ENCODE peak calls at places on chromosomes 4 and X, in five cellular contexts. One of them, this sample, is unnamed.

GRCh38 chrX:107729558-107730297 is 45.9 kb downstream of the TSC22D3 start:
- DNase-seq in foreskin keratinocyte: no peak
- DNase-seq in lung: no peak
- DNase-seq in epithelial cell of proximal tubule: no peak
- DNase-seq in H9: peak; percentile 75
- DNase-seq in this sample: peak; percentile 30

GRCh38 chr4:138414202-138414601 is 172.1 kb upstream of the SLC7A11 start:
- DNase-seq in epithelial cell of proximal tubule: no peak
- DNase-seq in lung: no peak
- DNase-seq in foreskin keratinocyte: no peak
- DNase-seq in H9: no peak
- DNase-seq in this sample: no peak

GRCh38 chr4:83510442-83510841 is 25.5 kb upstream of the GPAT3 start:
- DNase-seq in epithelial cell of proximal tubule: no peak
- DNase-seq in H9: no peak
- DNase-seq in foreskin keratinocyte: no peak
- DNase-seq in lung: no peak
- DNase-seq in this sample: no peak

GRCh38 chr4:73248416-73248815 is 10.2 kb downstream of the ANKRD17 start:
- DNase-seq in H9: no peak
- DNase-seq in epithelial cell of proximal tubule: no peak
- DNase-seq in lung: no peak
- DNase-seq in foreskin keratinocyte: no peak
- DNase-seq in this sample: no peak

GRCh38 chrX:53831662-53832635 is 145.4 kb upstream of the HUWE1 start:
- DNase-seq in epithelial cell of proximal tubule: peak; percentile 0
- DNase-seq in foreskin keratinocyte: peak; percentile 3
- DNase-seq in H9: peak; percentile 58
- DNase-seq in lung: no peak
- DNase-seq in this sample: peak; percentile 48

GRCh38 chr4:110059556-110060191 is 138.7 kb downstream of the ELOVL6 start:
- DNase-seq in lung: no peak
- DNase-seq in foreskin keratinocyte: no peak
- DNase-seq in H9: no peak
- DNase-seq in epithelial cell of proximal tubule: no peak
- DNase-seq in this sample: peak; percentile 33

GRCh38 chr4:57122959-57123358 is 12.8 kb upstream of the IGFBP7 start:
- DNase-seq in H9: no peak
- DNase-seq in lung: no peak
- DNase-seq in epithelial cell of proximal tubule: no peak
- DNase-seq in foreskin keratinocyte: no peak
- DNase-seq in this sample: no peak

GRCh38 chr4:82123934-82124333 is 249.9 kb downstream of the HNRNPD start:
- DNase-seq in foreskin keratinocyte: no peak
- DNase-seq in epithelial cell of proximal tubule: no peak
- DNase-seq in lung: no peak
- DNase-seq in H9: no peak
- DNase-seq in this sample: no peak

GRCh38 chr4:1447676-1448588 is 41.7 kb upstream of the NKX1-1 start:
- DNase-seq in lung: no peak
- DNase-seq in epithelial cell of proximal tubule: no peak
- DNase-seq in H9: no peak
- DNase-seq in foreskin keratinocyte: no peak
- DNase-seq in this sample: no peak

GRCh38 chrX:120452131-120452530 is 17.0 kb downstream of the LAMP2 start:
- DNase-seq in foreskin keratinocyte: no peak
- DNase-seq in H9: peak; percentile 27
- DNase-seq in epithelial cell of proximal tubule: no peak
- DNase-seq in lung: no peak
- DNase-seq in this sample: peak; percentile 7

GRCh38 chr4:119170195-119170594 is 34.6 kb downstream of the MYOZ2 start:
- DNase-seq in epithelial cell of proximal tubule: no peak
- DNase-seq in H9: no peak
- DNase-seq in foreskin keratinocyte: no peak
- DNase-seq in lung: no peak
- DNase-seq in this sample: no peak
- TF ChIP-seq CTCF in epithelial cell of proximal tubule: no peak
- TF ChIP-seq CTCF in H9: peak; percentile 26
- TF ChIP-seq CTCF in foreskin keratinocyte: peak; percentile 14
- TF ChIP-seq CTCF in lung: no peak
- TF ChIP-seq CTCF in this sample: no peak

GRCh38 chrX:150766351-150767044 is 73.3 kb downstream of the MTMR1 start:
- DNase-seq in H9: peak; percentile 54
- DNase-seq in lung: no peak
- DNase-seq in epithelial cell of proximal tubule: no peak
- DNase-seq in foreskin keratinocyte: no peak
- DNase-seq in this sample: no peak
- TF ChIP-seq CTCF in H9: peak; percentile 43
- TF ChIP-seq CTCF in lung: no peak
- TF ChIP-seq CTCF in epithelial cell of proximal tubule: no peak
- TF ChIP-seq CTCF in foreskin keratinocyte: peak; percentile 31
- TF ChIP-seq CTCF in this sample: no peak

DNA sequence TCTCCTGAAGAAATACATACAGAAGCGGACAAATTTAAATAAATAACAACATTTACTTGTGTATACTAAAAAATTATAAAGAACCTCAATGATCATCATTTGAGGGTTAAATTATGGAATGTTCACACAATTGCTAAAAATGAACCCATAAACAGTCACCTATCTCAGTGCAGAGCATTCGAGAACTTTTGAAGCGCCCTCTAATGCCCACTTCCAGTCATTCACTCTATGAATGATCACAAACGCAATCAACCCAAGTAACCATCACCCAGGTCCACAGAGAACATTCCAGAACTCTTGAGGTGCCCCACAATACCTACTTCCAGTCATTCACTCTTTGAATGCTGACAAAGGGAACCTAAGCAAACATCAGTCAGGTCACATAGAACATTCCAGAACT is 103.5 kb upstream of the PLAC1 start:
- DNase-seq in foreskin keratinocyte: no peak
- DNase-seq in epithelial cell of proximal tubule: no peak
- DNase-seq in lung: no peak
- DNase-seq in H9: no peak
- DNase-seq in this sample: peak; percentile 4
- TF ChIP-seq CTCF in foreskin keratinocyte: peak; percentile 45
- TF ChIP-seq CTCF in epithelial cell of proximal tubule: peak; percentile 59
- TF ChIP-seq CTCF in lung: no peak
- TF ChIP-seq CTCF in H9: peak; percentile 56
- TF ChIP-seq CTCF in this sample: peak; percentile 31

GRCh38 chrX:68842351-68842750 is 13.5 kb downstream of the EFNB1 start:
- DNase-seq in epithelial cell of proximal tubule: no peak
- DNase-seq in H9: no peak
- DNase-seq in lung: no peak
- DNase-seq in foreskin keratinocyte: no peak
- DNase-seq in this sample: no peak

GRCh38 chrX:68841251-68842049 is 12.6 kb downstream of the EFNB1 start:
- DNase-seq in lung: no peak
- DNase-seq in H9: no peak
- DNase-seq in epithelial cell of proximal tubule: no peak
- DNase-seq in foreskin keratinocyte: no peak
- DNase-seq in this sample: no peak

GRCh38 chrX:68843992-68844391 is 15.2 kb downstream of the EFNB1 start:
- DNase-seq in foreskin keratinocyte: peak; percentile 55
- DNase-seq in H9: no peak
- DNase-seq in lung: no peak
- DNase-seq in epithelial cell of proximal tubule: no peak
- DNase-seq in this sample: no peak

GRCh38 chrX:68840256-68840655 is 11.4 kb downstream of the EFNB1 start:
- DNase-seq in H9: no peak
- DNase-seq in epithelial cell of proximal tubule: no peak
- DNase-seq in lung: no peak
- DNase-seq in foreskin keratinocyte: no peak
- DNase-seq in this sample: no peak

DNA sequence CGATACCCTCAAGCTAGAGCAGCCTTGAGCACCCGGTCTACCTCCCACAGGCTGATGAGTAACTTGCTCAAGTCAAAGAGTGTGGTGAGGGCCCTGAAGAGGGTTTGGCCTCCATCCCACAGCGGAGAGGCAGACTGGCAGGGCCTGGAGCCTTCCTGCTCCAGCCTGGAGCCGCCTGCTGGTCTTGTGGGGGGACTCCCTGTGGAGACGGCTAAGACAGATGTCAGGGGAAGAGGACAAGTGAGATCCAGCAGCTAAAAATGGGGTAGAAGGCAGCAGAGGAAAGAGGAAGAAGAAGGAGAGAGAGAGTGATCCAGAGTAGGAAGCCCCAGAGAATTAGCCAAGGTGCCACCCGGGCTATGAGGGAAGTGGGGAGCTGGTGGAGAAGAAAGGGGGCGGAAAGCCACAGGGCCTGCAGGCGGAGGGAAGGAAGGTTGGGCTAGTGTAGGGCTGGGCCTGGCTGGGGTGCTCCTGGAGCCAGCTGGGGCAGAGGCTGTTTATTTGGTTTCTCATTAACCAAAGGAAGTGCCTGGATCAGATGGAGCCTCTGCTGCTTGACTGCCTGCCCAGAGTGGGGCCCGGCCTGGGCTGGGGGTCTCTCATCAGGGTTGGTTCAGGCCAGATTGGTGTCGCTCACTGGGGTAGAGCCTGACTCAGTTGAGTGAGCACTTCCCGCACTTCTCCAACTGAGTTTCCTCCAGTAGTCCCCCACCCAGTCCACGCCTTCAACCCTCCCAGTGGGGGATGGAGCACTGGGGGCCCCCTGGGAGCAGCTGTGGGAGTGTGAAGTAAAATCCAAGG is 14.2 kb downstream of the EFNB1 start:
- DNase-seq in lung: no peak
- DNase-seq in epithelial cell of proximal tubule: no peak
- DNase-seq in H9: no peak
- DNase-seq in foreskin keratinocyte: no peak
- DNase-seq in this sample: no peak
- TF ChIP-seq CTCF in lung: no peak
- TF ChIP-seq CTCF in epithelial cell of proximal tubule: peak; percentile 28
- TF ChIP-seq CTCF in H9: no peak
- TF ChIP-seq CTCF in foreskin keratinocyte: peak; percentile 33
- TF ChIP-seq CTCF in this sample: no peak

DNA sequence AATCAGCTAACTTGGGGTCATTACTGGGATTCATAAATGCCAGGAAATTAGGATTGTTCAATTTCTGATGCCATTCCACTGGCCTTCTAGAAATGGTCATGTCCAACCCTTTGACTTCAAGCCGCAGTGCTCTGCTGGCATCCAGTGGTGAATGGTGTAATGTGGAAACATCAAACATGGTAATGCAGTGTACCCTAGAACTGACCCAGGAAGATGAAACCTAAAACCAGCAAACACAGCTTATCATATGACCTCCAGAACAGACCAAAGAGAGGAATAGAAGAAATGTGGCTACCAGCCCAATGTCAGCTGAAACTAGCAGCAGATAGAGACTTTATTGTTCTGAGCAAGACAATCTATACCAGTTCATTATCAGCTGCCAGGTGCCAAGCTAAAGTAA is 13.8 kb downstream of the CXCL13 start:
- DNase-seq in epithelial cell of proximal tubule: no peak
- DNase-seq in foreskin keratinocyte: no peak
- DNase-seq in lung: no peak
- DNase-seq in H9: no peak
- DNase-seq in this sample: no peak
- TF ChIP-seq CTCF in epithelial cell of proximal tubule: no peak
- TF ChIP-seq CTCF in foreskin keratinocyte: peak; percentile 5
- TF ChIP-seq CTCF in lung: no peak
- TF ChIP-seq CTCF in H9: no peak
- TF ChIP-seq CTCF in this sample: no peak

GRCh38 chrX:131783555-131784338 is 239.4 kb upstream of the STK26 start:
- DNase-seq in H9: no peak
- DNase-seq in foreskin keratinocyte: no peak
- DNase-seq in lung: peak; percentile 85
- DNase-seq in epithelial cell of proximal tubule: no peak
- DNase-seq in this sample: no peak

GRCh38 chrX:131779313-131779712 is 235.4 kb downstream of the OR13H1 start:
- DNase-seq in lung: no peak
- DNase-seq in H9: no peak
- DNase-seq in epithelial cell of proximal tubule: no peak
- DNase-seq in foreskin keratinocyte: no peak
- DNase-seq in this sample: no peak

GRCh38 chrX:131778269-131779218 is 234.7 kb downstream of the OR13H1 start:
- DNase-seq in lung: peak; percentile 80
- DNase-seq in foreskin keratinocyte: no peak
- DNase-seq in epithelial cell of proximal tubule: no peak
- DNase-seq in H9: no peak
- DNase-seq in this sample: no peak
- TF ChIP-seq CTCF in lung: no peak
- TF ChIP-seq CTCF in foreskin keratinocyte: no peak
- TF ChIP-seq CTCF in epithelial cell of proximal tubule: no peak
- TF ChIP-seq CTCF in H9: no peak
- TF ChIP-seq CTCF in this sample: no peak

DNA sequence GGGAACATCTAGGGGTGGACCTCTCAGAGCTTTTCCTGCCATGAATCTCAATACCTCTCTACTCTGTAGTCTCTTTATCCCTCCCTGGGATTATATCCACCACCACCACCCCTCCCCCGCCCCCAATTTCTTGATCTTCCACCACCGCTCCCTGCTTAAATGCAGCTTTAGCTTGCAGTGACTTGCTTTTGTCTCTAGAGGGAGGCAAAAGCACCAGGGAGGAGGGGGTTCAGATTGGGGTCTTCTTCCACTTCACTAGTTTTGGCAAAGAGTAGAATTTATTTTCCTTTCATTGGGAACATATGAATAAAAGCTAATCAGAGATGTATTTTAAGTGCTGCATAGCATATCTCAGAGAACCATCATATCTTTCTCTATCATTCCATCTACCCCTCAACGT is 5.5 kb downstream of the ARHGAP36 start:
- DNase-seq in foreskin keratinocyte: no peak
- DNase-seq in epithelial cell of proximal tubule: no peak
- DNase-seq in lung: no peak
- DNase-seq in H9: no peak
- DNase-seq in this sample: no peak
- TF ChIP-seq CTCF in foreskin keratinocyte: no peak
- TF ChIP-seq CTCF in epithelial cell of proximal tubule: no peak
- TF ChIP-seq CTCF in lung: no peak
- TF ChIP-seq CTCF in H9: peak; percentile 70
- TF ChIP-seq CTCF in this sample: no peak

DNA sequence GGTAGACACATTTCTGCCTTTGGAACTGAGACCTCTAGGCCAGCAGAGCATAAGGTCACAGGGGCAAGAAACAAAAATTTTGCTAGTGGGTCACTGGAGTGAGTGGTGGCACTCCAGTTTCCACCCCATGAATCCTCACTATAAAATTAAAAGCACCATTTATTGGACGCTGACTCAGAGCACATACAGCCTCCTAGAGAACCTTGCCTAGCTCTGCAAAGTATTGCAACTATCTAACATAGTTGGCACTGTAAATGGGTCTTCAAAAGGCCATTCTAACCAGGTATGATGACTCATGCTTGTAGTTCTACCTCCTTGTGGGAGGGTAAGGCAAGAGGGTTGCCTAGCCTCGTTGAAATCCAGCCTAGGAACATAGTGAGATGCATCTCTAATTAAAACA is 25.1 kb downstream of the RRAGB start:
- DNase-seq in lung: no peak
- DNase-seq in epithelial cell of proximal tubule: no peak
- DNase-seq in foreskin keratinocyte: peak; percentile 2
- DNase-seq in H9: no peak
- DNase-seq in this sample: no peak
- TF ChIP-seq CTCF in lung: no peak
- TF ChIP-seq CTCF in epithelial cell of proximal tubule: no peak
- TF ChIP-seq CTCF in foreskin keratinocyte: no peak
- TF ChIP-seq CTCF in H9: no peak
- TF ChIP-seq CTCF in this sample: no peak